ENCODE peak calls at places on chromosome 16, in six cellular contexts. C is activated CD8-positive, alpha-beta memory T cell treated with anti-CD3 and anti-CD28 coated beads for 4 hours; W is T follicular helper cell; G is thoracic aorta; O is activated CD4-positive, alpha-beta T cell treated with anti-CD3 and anti-CD28 coated beads, Interleukin-2, amount 10 ng/mL, durations not matched to agents 7 days and 5 days; S is body of pancreas. Z is an unnamed sample.
A peak's percentile ranks its signal among the peaks of the same experiment; 100 is the strongest.

GRCh38 chr16:78242231-78242630 is 142.8 kb downstream of the WWOX start:
- DNase-seq in O (no peak), S (no peak), W (no peak), G (no peak), C (no peak), Z (no peak)

GRCh38 chr16:65069090-65069489 is 52.8 kb downstream of the CDH11 start:
- DNase-seq in G (no peak), W (no peak), C (no peak), O (no peak), S (no peak), Z (no peak)

GRCh38 chr16:9318764-9319163 is 227.3 kb downstream of the HAPSTR1 start:
- DNase-seq in G (no peak), W (no peak), S (no peak), O (no peak), C (no peak), Z (no peak)

GRCh38 chr16:21083729-21084268 is 66.8 kb downstream of the DNAH3 start:
- DNase-seq in O (peak; percentile 64), C (no peak), S (peak; percentile 69), G (peak; percentile 7), W (peak; percentile 31), Z (peak; percentile 42)

GRCh38 chr16:70751593-70751992 is 49.4 kb downstream of the VAC14 start:
- DNase-seq in C (no peak), G (no peak), O (no peak), W (no peak), S (no peak), Z (no peak)

GRCh38 chr16:83933885-83934683 is 19.0 kb upstream of the OSGIN1 start:
- DNase-seq in W (no peak), S (no peak), G (no peak), O (no peak), C (no peak), Z (no peak)

GRCh38 chr16:54808890-54809289 is 121.8 kb upstream of the IRX5 start:
- DNase-seq in O (no peak), S (no peak), W (no peak), G (no peak), C (no peak), Z (no peak)

GRCh38 chr16:77306050-77306616 is 106.9 kb downstream of the SYCE1L start:
- DNase-seq in G (no peak), C (no peak), W (no peak), S (no peak), O (no peak), Z (peak; percentile 59)

GRCh38 chr16:3317315-3317999 is 12.2 kb downstream of the ZNF75A start:
- DNase-seq in O (no peak), W (no peak), C (no peak), G (no peak), S (no peak), Z (no peak)

GRCh38 chr16:29784901-29785500 is 5.5 kb upstream of the KIF22 start:
- DNase-seq in G (no peak), O (peak; percentile 71), S (peak; percentile 80), C (no peak), W (peak; percentile 54), Z (no peak)

GRCh38 chr16:53840472-53840871 is 136.5 kb downstream of the FTO start:
- DNase-seq in W (no peak), O (no peak), G (no peak), S (no peak), C (no peak), Z (no peak)

Z was measured in DND-41.